ENCODE peak calls at places on chromosomes 7 and 10, in seven cellular contexts. S is iris pigment epithelial cell, A is B cell, T is psoas muscle, Q is EL, Z is prostate gland, L is iPS-NIHi11. O is an unnamed sample.

GRCh38 chr10:133397938-133398337 is 4.0 kb downstream of the MTG1 start:
- DNase-seq in S (peak), A (no peak), T (no peak), Q (no peak), Z (no peak), L (no peak), O (no peak)

GRCh38 chr7:42722726-42723125 is 189.1 kb downstream of the C7orf25 start:
- DNase-seq in S (no peak), A (no peak), T (no peak), Q (no peak), Z (no peak), L (no peak), O (no peak)

GRCh38 chr10:73850205-73850604 is 24.1 kb downstream of the CAMK2G start:
- DNase-seq in S (no peak), A (no peak), T (no peak), Q (no peak), Z (no peak), L (no peak), O (no peak)

GRCh38 chr7:36021917-36022550 is 131.0 kb upstream of the EEPD1 start:
- DNase-seq in S (no peak), A (no peak), T (peak), Q (no peak), Z (no peak), L (no peak), O (no peak)

GRCh38 chr7:47404005-47404404 is 177.9 kb downstream of the TNS3 start:
- DNase-seq in S (peak), A (no peak), T (no peak), Q (no peak), Z (no peak), L (no peak), O (peak)

GRCh38 chr10:122391875-122392274 is 17.4 kb downstream of the PLEKHA1 start:
- DNase-seq in S (no peak), A (no peak), T (no peak), Q (no peak), Z (no peak), L (no peak), O (no peak)

GRCh38 chr10:115945696-115946445 is 327.1 kb downstream of the GFRA1 start:
- DNase-seq in S (no peak), A (no peak), T (no peak), Q (peak), Z (no peak), L (no peak), O (peak)

GRCh38 chr7:57215423-57215822 is 83.2 kb upstream of the ZNF479 start:
- DNase-seq in S (no peak), A (no peak), T (no peak), Q (no peak), Z (no peak), L (no peak), O (no peak)

GRCh38 chr10:105726149-105726548 is 1085.1 kb downstream of the SORCS3 start:
- DNase-seq in S (no peak), A (no peak), T (no peak), Q (no peak), Z (no peak), L (no peak), O (no peak)

GRCh38 chr10:5684971-5685763 is 529 bp downstream of the TASOR2 start:
- DNase-seq in S (peak), A (peak), T (peak), Q (peak), Z (peak), L (peak), O (peak)

GRCh38 chr7:120735791-120736190 is 122.2 kb downstream of the TSPAN12 start:
- DNase-seq in S (peak), A (no peak), T (no peak), Q (peak), Z (no peak), L (no peak), O (peak)

GRCh38 chr7:102450242-102450641 is 14.4 kb downstream of the ALKBH4 start:
- DNase-seq in S (no peak), A (peak), T (no peak), Q (no peak), Z (no peak), L (no peak), O (no peak)

GRCh38 chr10:120011359-120012132 is 119.0 kb downstream of the SEC23IP start:
- DNase-seq in S (no peak), A (no peak), T (no peak), Q (no peak), Z (peak), L (peak), O (no peak)

GRCh38 chr10:46551701-46552525 is 4.5 kb downstream of the GPRIN2 start:
- DNase-seq in S (no peak), A (no peak), T (peak), Q (no peak), Z (peak), L (no peak), O (no peak)

GRCh38 chr10:132891994-132892393 is 50.4 kb downstream of the CFAP46 start:
- DNase-seq in S (no peak), A (no peak), T (no peak), Q (no peak), Z (no peak), L (no peak), O (peak)

GRCh38 chr10:80407836-80408197 is 534 bp upstream of the PRXL2A start:
- DNase-seq in S (no peak), A (no peak), T (no peak), Q (no peak), Z (no peak), L (peak), O (peak)

GRCh38 chr7:55365103-55365679 is at the start of gene LANCL2:
- DNase-seq in S (peak), A (peak), T (no peak), Q (peak), Z (peak), L (no peak), O (peak)

GRCh38 chr7:11970132-11970531 is 138.1 kb upstream of the THSD7A start:
- DNase-seq in S (no peak), A (no peak), T (no peak), Q (no peak), Z (no peak), L (no peak), O (no peak)

GRCh38 chr7:81370857-81371256 is 399.0 kb downstream of the HGF start:
- DNase-seq in S (no peak), A (no peak), T (no peak), Q (no peak), Z (no peak), L (no peak), O (no peak)

GRCh38 chr10:71767420-71768035 is 5.8 kb downstream of the VSIR start:
- DNase-seq in S (peak), A (no peak), T (peak), Q (peak), Z (no peak), L (no peak), O (no peak)

GRCh38 chr10:14389981-14390590 is 59.4 kb upstream of the FRMD4A start:
- DNase-seq in S (no peak), A (no peak), T (no peak), Q (no peak), Z (no peak), L (no peak), O (no peak)

GRCh38 chr10:131090761-131091661 is 220.5 kb downstream of the TCERG1L start:
- DNase-seq in S (no peak), A (no peak), T (no peak), Q (no peak), Z (no peak), L (no peak), O (no peak)

GRCh38 chr7:97576043-97576442 is 155.8 kb upstream of the TAC1 start:
- DNase-seq in S (no peak), A (no peak), T (no peak), Q (no peak), Z (no peak), L (peak), O (no peak)

GRCh38 chr7:135710417-135711138 is 17.4 kb downstream of the SLC13A4 start:
- DNase-seq in S (peak), A (peak), T (no peak), Q (no peak), Z (no peak), L (peak), O (no peak)

GRCh38 chr7:28813238-28813962 is 144.7 kb downstream of the TRIL start:
- DNase-seq in S (no peak), A (no peak), T (no peak), Q (no peak), Z (no peak), L (no peak), O (no peak)

GRCh38 chr7:139232893-139233292 is 1.9 kb downstream of the UBN2 start:
- DNase-seq in S (peak), A (no peak), T (no peak), Q (peak), Z (no peak), L (no peak), O (peak)

GRCh38 chr10:95480901-95481491 is 80.2 kb downstream of the SORBS1 start:
- DNase-seq in S (peak), A (no peak), T (no peak), Q (no peak), Z (no peak), L (peak), O (peak)

GRCh38 chr7:16657656-16658279 is 11.8 kb downstream of the BZW2 start:
- DNase-seq in S (peak), A (no peak), T (peak), Q (peak), Z (no peak), L (peak), O (peak)

GRCh38 chr10:110455440-110455839 is 42.3 kb upstream of the DUSP5 start:
- DNase-seq in S (no peak), A (no peak), T (no peak), Q (no peak), Z (no peak), L (no peak), O (no peak)

GRCh38 chr10:80454526-80455460 is 683 bp downstream of the TSPAN14 start:
- DNase-seq in S (peak), A (peak), T (peak), Q (no peak), Z (no peak), L (peak), O (no peak)